ENCODE peak calls at places on chromosome 21, in eight cellular contexts. One of them, this sample, is unnamed.
A peak's percentile ranks its signal among the peaks of the same experiment; 100 is the strongest.

GRCh38 chr21:38769253-38769780 is 36.4 kb upstream of the ETS2 start:
- DNase-seq in upper lobe of left lung: no peak
- DNase-seq in colonic mucosa: no peak
- DNase-seq in fibroblast of villous mesenchyme: peak; percentile 93
- DNase-seq in brain microvascular endothelial cell: peak; percentile 82
- DNase-seq in gastrocnemius medialis: no peak
- DNase-seq in BJ: no peak
- DNase-seq in uterus: no peak
- DNase-seq in this sample: peak; percentile 60

GRCh38 chr21:34986561-34987533 is 62.3 kb downstream of the RUNX1 start:
- DNase-seq in upper lobe of left lung: no peak
- DNase-seq in colonic mucosa: no peak
- DNase-seq in fibroblast of villous mesenchyme: peak; percentile 87
- DNase-seq in brain microvascular endothelial cell: peak; percentile 91
- DNase-seq in gastrocnemius medialis: no peak
- DNase-seq in BJ: peak; percentile 54
- DNase-seq in uterus: no peak
- DNase-seq in this sample: peak; percentile 47

GRCh38 chr21:20739421-20739820 is 258.8 kb upstream of the NCAM2 start:
- DNase-seq in upper lobe of left lung: no peak
- DNase-seq in colonic mucosa: no peak
- DNase-seq in fibroblast of villous mesenchyme: no peak
- DNase-seq in brain microvascular endothelial cell: no peak
- DNase-seq in gastrocnemius medialis: no peak
- DNase-seq in BJ: no peak
- DNase-seq in uterus: no peak
- DNase-seq in this sample: no peak

GRCh38 chr21:39670741-39671140 is 58.0 kb downstream of the B3GALT5 start:
- DNase-seq in upper lobe of left lung: no peak
- DNase-seq in colonic mucosa: no peak
- DNase-seq in fibroblast of villous mesenchyme: no peak
- DNase-seq in brain microvascular endothelial cell: no peak
- DNase-seq in gastrocnemius medialis: no peak
- DNase-seq in BJ: no peak
- DNase-seq in uterus: no peak
- DNase-seq in this sample: no peak

GRCh38 chr21:17436626-17437111 is 76.2 kb upstream of the CXADR start:
- DNase-seq in upper lobe of left lung: no peak
- DNase-seq in colonic mucosa: no peak
- DNase-seq in fibroblast of villous mesenchyme: peak; percentile 58
- DNase-seq in brain microvascular endothelial cell: no peak
- DNase-seq in gastrocnemius medialis: no peak
- DNase-seq in BJ: no peak
- DNase-seq in uterus: no peak
- DNase-seq in this sample: no peak

GRCh38 chr21:40546657-40547056 is 300.3 kb downstream of the DSCAM start:
- DNase-seq in upper lobe of left lung: no peak
- DNase-seq in colonic mucosa: no peak
- DNase-seq in fibroblast of villous mesenchyme: no peak
- DNase-seq in brain microvascular endothelial cell: no peak
- DNase-seq in gastrocnemius medialis: no peak
- DNase-seq in BJ: no peak
- DNase-seq in uterus: no peak
- DNase-seq in this sample: no peak

GRCh38 chr21:46639489-46640386 is 4.3 kb downstream of the PRMT2 start:
- DNase-seq in upper lobe of left lung: no peak
- DNase-seq in colonic mucosa: no peak
- DNase-seq in fibroblast of villous mesenchyme: peak; percentile 34
- DNase-seq in brain microvascular endothelial cell: no peak
- DNase-seq in gastrocnemius medialis: no peak
- DNase-seq in BJ: no peak
- DNase-seq in uterus: no peak
- DNase-seq in this sample: no peak

GRCh38 chr21:9839011-9839661 is 682.2 kb upstream of the TPTE start:
- DNase-seq in upper lobe of left lung: no peak
- DNase-seq in colonic mucosa: no peak
- DNase-seq in fibroblast of villous mesenchyme: no peak
- DNase-seq in brain microvascular endothelial cell: no peak
- DNase-seq in gastrocnemius medialis: no peak
- DNase-seq in BJ: no peak
- DNase-seq in uterus: no peak
- DNase-seq in this sample: no peak

GRCh38 chr21:35044770-35045538 is 4.1 kb downstream of the RUNX1 start:
- DNase-seq in upper lobe of left lung: no peak
- DNase-seq in colonic mucosa: no peak
- DNase-seq in fibroblast of villous mesenchyme: no peak
- DNase-seq in brain microvascular endothelial cell: no peak
- DNase-seq in gastrocnemius medialis: no peak
- DNase-seq in BJ: no peak
- DNase-seq in uterus: no peak
- DNase-seq in this sample: no peak

GRCh38 chr21:38438476-38438893 is 59.8 kb downstream of the ERG start:
- DNase-seq in upper lobe of left lung: peak; percentile 52
- DNase-seq in colonic mucosa: no peak
- DNase-seq in fibroblast of villous mesenchyme: peak; percentile 88
- DNase-seq in brain microvascular endothelial cell: peak; percentile 97
- DNase-seq in gastrocnemius medialis: no peak
- DNase-seq in BJ: peak; percentile 51
- DNase-seq in uterus: peak; percentile 39
- DNase-seq in this sample: no peak

GRCh38 chr21:34882719-34883131 is 166.4 kb downstream of the RUNX1 start:
- DNase-seq in upper lobe of left lung: no peak
- DNase-seq in colonic mucosa: no peak
- DNase-seq in fibroblast of villous mesenchyme: no peak
- DNase-seq in brain microvascular endothelial cell: no peak
- DNase-seq in gastrocnemius medialis: no peak
- DNase-seq in BJ: no peak
- DNase-seq in uterus: no peak
- DNase-seq in this sample: no peak

GRCh38 chr21:36379236-36379635 is 6.0 kb upstream of the CHAF1B start:
- DNase-seq in upper lobe of left lung: no peak
- DNase-seq in colonic mucosa: no peak
- DNase-seq in fibroblast of villous mesenchyme: no peak
- DNase-seq in brain microvascular endothelial cell: no peak
- DNase-seq in gastrocnemius medialis: no peak
- DNase-seq in BJ: no peak
- DNase-seq in uterus: no peak
- DNase-seq in this sample: no peak

GRCh38 chr21:31900121-31900895 is 27.5 kb downstream of the HUNK start:
- DNase-seq in upper lobe of left lung: no peak
- DNase-seq in colonic mucosa: peak; percentile 77
- DNase-seq in fibroblast of villous mesenchyme: no peak
- DNase-seq in brain microvascular endothelial cell: no peak
- DNase-seq in gastrocnemius medialis: no peak
- DNase-seq in BJ: no peak
- DNase-seq in uterus: no peak
- DNase-seq in this sample: no peak

GRCh38 chr21:34992736-34993135 is 56.4 kb downstream of the RUNX1 start:
- DNase-seq in upper lobe of left lung: no peak
- DNase-seq in colonic mucosa: no peak
- DNase-seq in fibroblast of villous mesenchyme: no peak
- DNase-seq in brain microvascular endothelial cell: no peak
- DNase-seq in gastrocnemius medialis: peak; percentile 79
- DNase-seq in BJ: no peak
- DNase-seq in uterus: no peak
- DNase-seq in this sample: no peak

GRCh38 chr21:16007933-16008332 is 278.2 kb downstream of the USP25 start:
- DNase-seq in upper lobe of left lung: no peak
- DNase-seq in colonic mucosa: no peak
- DNase-seq in fibroblast of villous mesenchyme: peak; percentile 2
- DNase-seq in brain microvascular endothelial cell: no peak
- DNase-seq in gastrocnemius medialis: no peak
- DNase-seq in BJ: no peak
- DNase-seq in uterus: no peak
- DNase-seq in this sample: no peak

GRCh38 chr21:16004121-16004520 is 274.3 kb downstream of the USP25 start:
- DNase-seq in upper lobe of left lung: no peak
- DNase-seq in colonic mucosa: no peak
- DNase-seq in fibroblast of villous mesenchyme: peak; percentile 35
- DNase-seq in brain microvascular endothelial cell: no peak
- DNase-seq in gastrocnemius medialis: no peak
- DNase-seq in BJ: no peak
- DNase-seq in uterus: no peak
- DNase-seq in this sample: no peak

GRCh38 chr21:15999741-16000140 is 270.0 kb downstream of the USP25 start:
- DNase-seq in upper lobe of left lung: no peak
- DNase-seq in colonic mucosa: no peak
- DNase-seq in fibroblast of villous mesenchyme: no peak
- DNase-seq in brain microvascular endothelial cell: no peak
- DNase-seq in gastrocnemius medialis: no peak
- DNase-seq in BJ: no peak
- DNase-seq in uterus: no peak
- DNase-seq in this sample: no peak

GRCh38 chr21:16004523-16004922 is 274.7 kb downstream of the USP25 start:
- DNase-seq in upper lobe of left lung: no peak
- DNase-seq in colonic mucosa: no peak
- DNase-seq in fibroblast of villous mesenchyme: no peak
- DNase-seq in brain microvascular endothelial cell: no peak
- DNase-seq in gastrocnemius medialis: no peak
- DNase-seq in BJ: no peak
- DNase-seq in uterus: no peak
- DNase-seq in this sample: no peak

GRCh38 chr21:16002872-16003466 is 273.2 kb downstream of the USP25 start:
- DNase-seq in upper lobe of left lung: no peak
- DNase-seq in colonic mucosa: no peak
- DNase-seq in fibroblast of villous mesenchyme: peak; percentile 29
- DNase-seq in brain microvascular endothelial cell: peak; percentile 10
- DNase-seq in gastrocnemius medialis: no peak
- DNase-seq in BJ: no peak
- DNase-seq in uterus: no peak
- DNase-seq in this sample: no peak
- TF ChIP-seq CTCF in upper lobe of left lung: no peak
- TF ChIP-seq CTCF in colonic mucosa: no peak
- TF ChIP-seq CTCF in fibroblast of villous mesenchyme: peak; percentile 41
- TF ChIP-seq CTCF in brain microvascular endothelial cell: peak; percentile 42
- TF ChIP-seq CTCF in gastrocnemius medialis: no peak
- TF ChIP-seq CTCF in BJ: peak; percentile 54
- TF ChIP-seq CTCF in uterus: peak; percentile 57
- TF ChIP-seq CTCF in this sample: peak; percentile 36

GRCh38 chr21:26840912-26841311 is 4.3 kb downstream of the ADAMTS1 start:
- DNase-seq in upper lobe of left lung: no peak
- DNase-seq in colonic mucosa: no peak
- DNase-seq in fibroblast of villous mesenchyme: peak; percentile 91
- DNase-seq in brain microvascular endothelial cell: peak; percentile 38
- DNase-seq in gastrocnemius medialis: peak; percentile 86
- DNase-seq in BJ: no peak
- DNase-seq in uterus: peak; percentile 69
- DNase-seq in this sample: peak; percentile 72
- H3K4me3 ChIP-seq in upper lobe of left lung: peak overlapping the region; percentile 75
- H3K4me3 ChIP-seq in colonic mucosa: no peak overlapping the region
- H3K4me3 ChIP-seq in fibroblast of villous mesenchyme: peak overlapping the region; percentile 99
- H3K4me3 ChIP-seq in brain microvascular endothelial cell: no peak overlapping the region
- H3K4me3 ChIP-seq in gastrocnemius medialis: peak overlapping the region; percentile 38
- H3K4me3 ChIP-seq in BJ: peak overlapping the region; percentile 96
- H3K4me3 ChIP-seq in uterus: no peak overlapping the region
- H3K4me3 ChIP-seq in this sample: peak overlapping the region; percentile 40

DNA sequence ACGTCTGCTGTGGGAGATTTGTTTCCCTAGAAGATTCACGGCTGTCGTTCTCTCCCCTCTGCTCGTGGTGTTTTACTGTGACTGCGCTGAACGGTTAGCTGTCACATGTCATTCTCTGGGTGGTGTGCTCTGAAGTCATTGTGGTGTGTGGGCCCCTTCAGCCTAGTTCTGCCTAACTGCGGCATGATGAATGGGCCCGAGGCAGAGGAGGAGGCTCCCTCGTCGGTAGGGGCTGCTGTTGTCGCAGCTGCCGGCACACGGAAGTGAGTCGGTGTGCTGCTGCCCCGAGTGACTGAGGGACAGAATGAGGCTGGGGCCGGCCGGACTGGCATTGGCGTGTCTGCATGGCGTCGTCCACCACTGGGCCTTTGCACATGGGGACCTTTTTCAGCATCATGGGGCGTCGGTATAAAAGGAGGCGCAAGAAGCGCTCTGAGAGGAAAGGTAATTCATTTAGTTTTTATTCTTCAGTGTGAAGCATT is 77.9 kb downstream of the ADARB1 start:
- DNase-seq in upper lobe of left lung: peak; percentile 73
- DNase-seq in colonic mucosa: peak; percentile 19
- DNase-seq in fibroblast of villous mesenchyme: no peak
- DNase-seq in brain microvascular endothelial cell: peak; percentile 61
- DNase-seq in gastrocnemius medialis: no peak
- DNase-seq in BJ: no peak
- DNase-seq in uterus: no peak
- DNase-seq in this sample: no peak
- TF ChIP-seq CTCF in upper lobe of left lung: no peak
- TF ChIP-seq CTCF in colonic mucosa: no peak
- TF ChIP-seq CTCF in fibroblast of villous mesenchyme: peak; percentile 40
- TF ChIP-seq CTCF in brain microvascular endothelial cell: peak; percentile 85
- TF ChIP-seq CTCF in gastrocnemius medialis: no peak
- TF ChIP-seq CTCF in BJ: no peak
- TF ChIP-seq CTCF in uterus: peak; percentile 28
- TF ChIP-seq CTCF in this sample: peak; percentile 73

GRCh38 chr21:43194303-43195130 is 25.7 kb downstream of the CRYAA start:
- DNase-seq in upper lobe of left lung: peak; percentile 18
- DNase-seq in colonic mucosa: peak; percentile 14
- DNase-seq in fibroblast of villous mesenchyme: no peak
- DNase-seq in brain microvascular endothelial cell: no peak
- DNase-seq in gastrocnemius medialis: peak; percentile 7
- DNase-seq in BJ: no peak
- DNase-seq in uterus: no peak
- DNase-seq in this sample: no peak

GRCh38 chr21:43193088-43193650 is 24.4 kb downstream of the CRYAA start:
- DNase-seq in upper lobe of left lung: peak; percentile 6
- DNase-seq in colonic mucosa: no peak
- DNase-seq in fibroblast of villous mesenchyme: no peak
- DNase-seq in brain microvascular endothelial cell: no peak
- DNase-seq in gastrocnemius medialis: peak; percentile 3
- DNase-seq in BJ: no peak
- DNase-seq in uterus: no peak
- DNase-seq in this sample: no peak

GRCh38 chr21:43195131-43196021 is 26.6 kb downstream of the CRYAA start:
- DNase-seq in upper lobe of left lung: peak; percentile 20
- DNase-seq in colonic mucosa: peak; percentile 16
- DNase-seq in fibroblast of villous mesenchyme: peak; percentile 53
- DNase-seq in brain microvascular endothelial cell: peak; percentile 62
- DNase-seq in gastrocnemius medialis: peak; percentile 56
- DNase-seq in BJ: no peak
- DNase-seq in uterus: no peak
- DNase-seq in this sample: no peak

GRCh38 chr21:43192501-43193081 is 23.8 kb downstream of the CRYAA start:
- DNase-seq in upper lobe of left lung: peak; percentile 10
- DNase-seq in colonic mucosa: peak; percentile 13
- DNase-seq in fibroblast of villous mesenchyme: no peak
- DNase-seq in brain microvascular endothelial cell: no peak
- DNase-seq in gastrocnemius medialis: peak; percentile 8
- DNase-seq in BJ: no peak
- DNase-seq in uterus: no peak
- DNase-seq in this sample: no peak

DNA sequence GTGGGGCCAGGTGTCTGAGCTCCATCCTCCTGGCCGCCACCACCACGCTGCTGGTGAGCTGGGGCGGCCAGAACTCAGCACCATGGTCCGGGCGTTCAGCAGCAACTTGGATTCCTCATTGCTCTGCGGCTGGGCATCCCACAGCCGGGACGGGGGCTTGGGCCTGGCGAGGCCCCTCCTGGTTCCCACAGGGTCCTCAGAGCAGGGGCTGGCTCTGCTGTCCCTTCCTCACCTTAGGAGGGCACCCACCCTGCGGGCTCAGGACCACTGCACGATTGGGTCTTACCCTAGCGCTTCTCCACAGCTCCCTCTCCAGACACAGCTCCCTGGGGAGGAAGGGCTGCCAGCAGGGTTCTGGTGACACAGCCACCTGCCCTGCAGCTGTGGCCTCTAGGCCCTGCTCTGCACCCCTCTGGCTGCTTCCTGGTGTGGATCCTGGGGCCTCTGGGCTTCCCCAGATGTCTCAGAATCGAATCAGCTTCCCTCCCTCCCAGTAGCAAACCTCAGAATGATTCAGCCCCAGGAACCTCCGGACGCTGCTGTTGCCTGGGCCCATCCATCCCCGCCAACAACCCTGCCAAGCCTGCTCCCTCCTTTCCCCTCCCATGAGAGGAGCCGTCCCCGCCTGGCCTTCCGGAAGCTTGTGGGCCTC is 25.0 kb downstream of the CRYAA start:
- DNase-seq in upper lobe of left lung: peak; percentile 15
- DNase-seq in colonic mucosa: peak; percentile 13
- DNase-seq in fibroblast of villous mesenchyme: peak; percentile 55
- DNase-seq in brain microvascular endothelial cell: peak; percentile 89
- DNase-seq in gastrocnemius medialis: peak; percentile 43
- DNase-seq in BJ: peak; percentile 12
- DNase-seq in uterus: no peak
- DNase-seq in this sample: peak; percentile 33
- H3K4me3 ChIP-seq in upper lobe of left lung: no peak overlapping the region
- H3K4me3 ChIP-seq in colonic mucosa: no peak overlapping the region
- H3K4me3 ChIP-seq in fibroblast of villous mesenchyme: no peak overlapping the region
- H3K4me3 ChIP-seq in brain microvascular endothelial cell: no peak overlapping the region
- H3K4me3 ChIP-seq in gastrocnemius medialis: no peak overlapping the region
- H3K4me3 ChIP-seq in BJ: no peak overlapping the region
- H3K4me3 ChIP-seq in uterus: no peak overlapping the region
- H3K4me3 ChIP-seq in this sample: no peak overlapping the region